ENCODE peak calls at places on chromosomes 7 and 10, in seven cellular contexts. E is ecto neural progenitor cell, G is putamen, Q is GM13976, M is AG09309, N is LoVo, P is BE2C. V is an unnamed sample.

GRCh38 chr7:115654384-115655181 is 376.0 kb downstream of the TFEC start:
- DNase-seq in E (no peak), G (no peak), Q (no peak), M (no peak), N (no peak), P (no peak), V (no peak)

GRCh38 chr7:17532861-17533404 is 234.5 kb downstream of the AHR start:
- DNase-seq in E (no peak), G (no peak), Q (no peak), M (peak; percentile 84), N (peak; percentile 83), P (no peak), V (peak; percentile 37)

GRCh38 chr10:94439275-94439861 is 37.0 kb downstream of the TBC1D12 start:
- DNase-seq in E (no peak), G (no peak), Q (no peak), M (no peak), N (no peak), P (no peak), V (no peak)

GRCh38 chr7:131369354-131369753 is 41.7 kb downstream of the MKLN1 start:
- DNase-seq in E (no peak), G (no peak), Q (no peak), M (no peak), N (no peak), P (no peak), V (no peak)

GRCh38 chr10:123391275-123392028 is 237.2 kb downstream of the BUB3 start:
- DNase-seq in E (no peak), G (no peak), Q (peak; percentile 64), M (no peak), N (no peak), P (no peak), V (no peak)

GRCh38 chr7:130216025-130216424 is 8.4 kb downstream of the SSMEM1 start:
- DNase-seq in E (no peak), G (no peak), Q (no peak), M (no peak), N (no peak), P (no peak), V (no peak)

GRCh38 chr10:51090190-51090589 is 15.9 kb downstream of the PRKG1 start:
- DNase-seq in E (no peak), G (no peak), Q (no peak), M (no peak), N (no peak), P (no peak), V (no peak)

GRCh38 chr7:123148813-123149212 is 51.0 kb downstream of the SLC13A1 start:
- DNase-seq in E (no peak), G (no peak), Q (no peak), M (no peak), N (no peak), P (no peak), V (no peak)

GRCh38 chr7:45224832-45225231 is 67.2 kb downstream of the RAMP3 start:
- DNase-seq in E (peak; percentile 67), G (no peak), Q (no peak), M (no peak), N (no peak), P (no peak), V (no peak)

GRCh38 chr10:127186846-127187245 is 9.5 kb downstream of the INSYN2A start:
- DNase-seq in E (no peak), G (no peak), Q (no peak), M (no peak), N (no peak), P (no peak), V (no peak)

GRCh38 chr7:2282185-2282751 is 32.0 kb downstream of the SNX8 start:
- DNase-seq in E (no peak), G (no peak), Q (no peak), M (no peak), N (no peak), P (no peak), V (no peak)

GRCh38 chr10:230758-231157 is 95.5 kb downstream of the ZMYND11 start:
- DNase-seq in E (no peak), G (no peak), Q (no peak), M (no peak), N (no peak), P (peak; percentile 46), V (no peak)

GRCh38 chr10:83346216-83346910 is 792.9 kb upstream of the GHITM start:
- DNase-seq in E (no peak), G (no peak), Q (no peak), M (no peak), N (no peak), P (no peak), V (no peak)

GRCh38 chr10:124197301-124198148 is 104.1 kb upstream of the CHST15 start:
- DNase-seq in E (no peak), G (peak; percentile 27), Q (no peak), M (no peak), N (no peak), P (no peak), V (no peak)

GRCh38 chr7:149882264-149883048 is 8.7 kb downstream of the ATP6V0E2 start:
- DNase-seq in E (peak; percentile 31), G (peak; percentile 77), Q (no peak), M (no peak), N (no peak), P (no peak), V (no peak)